ENCODE peak calls at places on chromosomes 1 and 21, in six cellular contexts. Y is PC-9, A is testis, W is fibroblast of lung, V is lower lobe of right lung, P is tibial artery. T is an unnamed sample. For H3K4me1, the result is how much of the 10 kb centered on the place peaks cover.

GRCh38 chr1:234544094-234544579 is 65.2 kb upstream of the TARBP1 start:
- DNase-seq in A (peak), Y (peak), W (peak), V (no peak), P (peak), T (peak)

GRCh38 chr1:99952522-99952921 is 17.3 kb upstream of the SLC35A3 start:
- DNase-seq in P (no peak), A (no peak), V (no peak), W (no peak), Y (no peak), T (no peak)

GRCh38 chr1:182484067-182484466 is 34.1 kb downstream of the RGSL1 start:
- DNase-seq in Y (no peak), P (no peak), W (no peak), V (no peak), A (no peak), T (no peak)

GRCh38 chr21:29246614-29247013 is 52.1 kb upstream of the BACH1 start:
- DNase-seq in Y (no peak), P (no peak), W (no peak), V (no peak), A (no peak), T (no peak)

GRCh38 chr1:64898107-64898861 is 68.1 kb downstream of the JAK1 start:
- DNase-seq in A (peak), Y (peak), P (peak), W (peak), V (peak), T (peak)

GRCh38 chr1:39936724-39937491 is 18.0 kb upstream of the MFSD2A start:
- DNase-seq in A (no peak), P (no peak), V (no peak), W (no peak), Y (no peak), T (no peak)

GRCh38 chr1:199667079-199667478 is 360.4 kb upstream of the NR5A2 start:
- DNase-seq in V (peak), P (no peak), Y (no peak), W (no peak), A (no peak), T (no peak)

GRCh38 chr1:226945858-226946245 is 5.8 kb downstream of the COQ8A start:
- DNase-seq in A (no peak), W (no peak), Y (no peak), V (no peak), P (peak), T (no peak)

GRCh38 chr1:11473635-11474034 is 5.3 kb upstream of the DISP3 start:
- DNase-seq in Y (peak), P (no peak), A (peak), W (peak), V (no peak), T (peak)

GRCh38 chr1:233639611-233640010 is 25.7 kb downstream of the KCNK1 start:
- DNase-seq in P (no peak), Y (no peak), V (no peak), A (no peak), W (peak), T (no peak)

GRCh38 chr1:33388989-33389771 is 41.7 kb downstream of the PHC2 start:
- DNase-seq in Y (no peak), P (no peak), V (no peak), A (peak), W (peak), T (peak)

GRCh38 chr1:117641536-117641935 is 35.7 kb downstream of the TENT5C start:
- DNase-seq in V (no peak), Y (no peak), W (no peak), P (no peak), A (no peak), T (no peak)

GRCh38 chr1:71717186-71717585 is 565.2 kb downstream of the NEGR1 start:
- DNase-seq in Y (no peak), A (no peak), V (no peak), W (no peak), P (no peak), T (no peak)

GRCh38 chr1:36753451-36753850 is 270.7 kb upstream of the CSF3R start:
- DNase-seq in Y (no peak), P (no peak), A (no peak), W (no peak), V (no peak), T (no peak)

GRCh38 chr21:45295576-45296365 is 8.1 kb upstream of the POFUT2 start:
- DNase-seq in V (peak), Y (no peak), A (peak), P (peak), W (peak), T (no peak)

GRCh38 chr1:156476501-156477298 is 23.9 kb downstream of the MEF2D start:
- DNase-seq in A (no peak), Y (no peak), V (no peak), W (peak), P (peak), T (no peak)

GRCh38 chr1:156162430-156163037 is 9.1 kb downstream of the SEMA4A start:
- DNase-seq in A (no peak), V (peak), P (no peak), W (peak), Y (no peak), T (peak)

GRCh38 chr1:25563330-25564215 is 20.2 kb downstream of the LDLRAP1 start:
- DNase-seq in A (no peak), W (no peak), V (no peak), Y (no peak), P (no peak), T (no peak)

GRCh38 chr1:150528196-150528595 is 12.6 kb downstream of the FALEC start:
- DNase-seq in Y (no peak), W (peak), P (no peak), V (no peak), A (no peak), T (no peak)

GRCh38 chr1:209653915-209654351 is 1.7 kb upstream of the LAMB3 start:
- DNase-seq in A (no peak), P (no peak), V (no peak), W (no peak), Y (no peak), T (no peak)

GRCh38 chr1:38128511-38128910 is 81.9 kb upstream of the POU3F1 start:
- DNase-seq in P (no peak), V (no peak), W (no peak), A (no peak), Y (no peak), T (no peak)

GRCh38 chr1:38126970-38127369 is 80.4 kb upstream of the POU3F1 start:
- DNase-seq in A (no peak), Y (no peak), P (no peak), V (no peak), W (no peak), T (no peak)

GRCh38 chr1:38128926-38129453 is 82.4 kb upstream of the POU3F1 start:
- DNase-seq in A (no peak), W (no peak), V (no peak), Y (no peak), P (no peak), T (no peak)

GRCh38 chr1:38125837-38126520 is 79.4 kb upstream of the POU3F1 start:
- DNase-seq in Y (peak), V (no peak), P (no peak), W (no peak), A (no peak), T (no peak)

DNA sequence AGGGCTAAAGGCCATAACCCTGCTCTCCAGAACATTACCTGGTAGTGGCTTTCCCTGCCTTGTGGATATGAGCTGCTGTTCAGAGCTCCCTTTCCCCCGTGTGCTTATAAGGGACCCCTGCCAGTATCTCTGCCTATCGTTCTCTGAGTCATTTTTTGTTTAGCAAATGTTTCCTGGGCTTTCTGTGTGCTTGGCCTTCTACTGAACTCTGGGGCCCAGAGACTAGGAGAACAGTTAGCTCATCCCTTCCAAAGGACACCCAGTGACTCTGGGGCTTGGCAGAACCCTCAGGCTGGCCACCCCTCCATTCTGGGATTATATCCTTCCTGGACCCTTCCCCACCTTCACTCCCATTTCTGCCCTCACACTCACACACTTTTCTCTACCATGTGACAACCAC is 80.8 kb upstream of the POU3F1 start:
- DNase-seq in W (no peak), A (no peak), V (no peak), P (no peak), Y (no peak), T (peak)
- H3K4me1 ChIP-seq in W (under half), A (under half), V (under half), P (under half), Y (half or more), T (under half)

GRCh38 chr1:220815409-220815808 is 28.7 kb downstream of the MTARC1 start:
- DNase-seq in A (no peak), V (no peak), W (no peak), Y (no peak), P (no peak), T (no peak)
- H3K27ac ChIP-seq in A (no peak), V (no peak), W (no peak), Y (no peak), P (no peak), T (no peak)

DNA sequence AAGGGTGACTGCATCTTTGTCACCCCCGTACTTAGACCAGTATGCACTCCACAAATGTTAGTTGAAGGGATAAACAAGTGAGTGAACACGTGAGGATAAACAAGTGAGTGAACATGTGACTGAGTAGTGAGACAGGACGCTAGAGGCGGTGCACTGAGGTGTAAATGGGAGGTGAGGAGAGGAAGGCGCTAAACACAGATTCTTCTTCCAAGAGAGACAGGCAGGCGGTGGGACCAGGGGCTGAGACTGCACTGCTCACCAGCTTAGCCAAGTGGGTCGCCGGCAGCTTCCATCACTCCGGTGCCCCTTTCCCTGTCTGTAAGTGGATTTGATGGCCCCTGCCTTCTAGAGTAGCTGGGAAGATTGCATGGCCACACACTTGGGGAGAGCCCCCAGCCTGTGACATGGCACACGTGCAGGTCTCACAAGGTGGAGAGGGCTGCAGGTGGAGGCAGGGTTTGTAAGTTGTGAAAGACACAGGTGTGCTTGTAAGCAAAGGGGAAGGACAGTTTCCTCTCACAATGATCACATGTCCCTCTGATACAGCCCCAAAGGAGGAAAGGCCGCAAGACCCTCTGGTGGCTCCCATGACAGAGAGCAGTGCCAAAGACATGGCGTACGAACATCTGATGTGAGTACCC is 47.5 kb upstream of the EFHD2 start:
- DNase-seq in Y (no peak), P (no peak), W (no peak), A (no peak), V (no peak), T (no peak)
- TF ChIP-seq CTCF in Y (no peak), P (no peak), W (no peak), A (no peak), V (no peak), T (no peak)

GRCh38 chr21:34979383-34979782 is 69.7 kb downstream of the RUNX1 start:
- DNase-seq in V (no peak), A (no peak), W (peak), P (no peak), Y (no peak), T (no peak)
- H3K4me1 ChIP-seq in V (under half), A (under half), W (under half), P (under half), Y (under half), T (under half)

DNA sequence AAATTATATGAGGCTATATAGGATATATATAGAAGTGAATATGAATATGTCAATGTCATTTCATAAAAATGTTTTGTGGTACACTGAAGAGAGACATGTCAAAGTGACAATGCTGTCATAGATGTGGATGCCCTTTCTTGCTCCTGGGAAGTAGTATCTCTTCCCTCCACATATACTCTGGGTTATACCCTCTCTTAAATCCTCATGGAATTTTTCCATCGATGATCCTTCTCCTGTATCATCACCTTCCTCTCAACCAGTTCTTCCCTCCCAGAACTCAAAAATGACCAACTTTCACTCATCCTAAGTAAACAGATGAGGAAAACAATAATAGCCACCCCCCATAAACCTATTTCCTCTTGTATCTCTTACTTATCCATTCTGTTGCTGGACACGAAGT is 351.5 kb downstream of the USP25 start:
- DNase-seq in A (no peak), W (no peak), P (no peak), V (no peak), Y (no peak), T (no peak)
- H3K27ac ChIP-seq in A (no peak), W (no peak), P (no peak), V (no peak), Y (no peak), T (no peak)

DNA sequence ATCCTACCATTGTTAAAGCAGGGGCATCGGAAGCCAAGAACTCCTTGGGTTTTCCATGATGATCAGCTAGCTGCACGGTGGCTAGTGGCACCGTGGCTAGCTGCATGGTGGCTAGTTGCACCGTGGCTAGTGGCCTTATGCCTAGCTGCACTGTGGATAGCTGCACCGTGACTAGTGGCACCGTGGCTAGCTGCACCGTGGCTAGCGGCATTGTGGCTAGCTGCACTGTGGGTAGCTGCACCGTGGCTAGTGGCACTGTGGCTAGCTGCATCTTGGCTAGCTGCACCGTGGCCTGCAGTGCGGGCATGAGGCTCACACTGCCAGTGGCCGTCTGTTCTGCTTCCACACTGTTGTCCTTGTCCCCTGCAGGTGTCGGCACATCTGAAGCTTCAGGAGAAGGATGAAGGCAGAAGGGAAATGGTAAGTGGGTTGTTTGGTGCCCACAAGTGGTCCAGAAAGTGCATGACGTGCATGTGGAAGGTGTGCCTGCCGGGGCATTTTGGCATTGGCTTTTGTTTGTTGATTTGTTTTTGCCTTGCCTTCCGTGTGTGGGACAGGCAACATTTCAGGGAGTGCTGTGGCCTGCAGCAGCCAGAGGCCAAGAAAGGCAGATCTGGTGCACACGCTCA is 38.6 kb downstream of the TFF3 start:
- DNase-seq in Y (no peak), A (no peak), V (no peak), P (no peak), W (no peak), T (no peak)
- TF ChIP-seq CTCF in Y (no peak), A (no peak), V (no peak), P (no peak), W (no peak), T (peak)

DNA sequence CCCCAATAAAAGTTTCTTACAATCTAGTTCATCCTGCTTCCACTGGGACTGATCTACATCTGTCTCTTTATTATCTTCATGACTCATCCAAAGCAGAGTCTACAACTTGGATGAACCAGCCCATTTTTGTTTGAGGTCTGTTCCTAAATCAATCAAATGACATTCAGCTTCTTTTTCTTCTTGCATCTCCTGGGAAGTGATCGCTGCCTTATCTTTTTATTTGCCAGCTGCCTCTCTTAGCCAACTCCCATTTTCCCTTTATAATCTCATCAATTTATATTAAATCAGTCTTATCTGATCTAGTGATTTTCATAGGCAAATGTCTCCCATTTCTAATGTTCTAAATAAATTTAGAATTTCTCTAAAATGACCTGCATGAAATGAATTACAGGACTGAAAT is 105.6 kb downstream of the ERG start:
- DNase-seq in A (no peak), Y (no peak), W (no peak), V (no peak), P (no peak), T (no peak)
- H3K4me1 ChIP-seq in A (under half), Y (under half), W (under half), V (under half), P (under half), T (under half)

T was measured in cardiac muscle cell.